ENCODE peak calls at places on chromosomes 6 and 20, in four cellular contexts. One of them, this sample, is unnamed.
A peak's percentile ranks its signal among the peaks of the same experiment; 100 is the strongest.

GRCh38 chr20:709421-709820 is 33.8 kb upstream of the SCRT2 start:
- DNase-seq in right lobe of liver: no peak
- DNase-seq in mesothelial cell of epicardium: peak; percentile 67
- DNase-seq in retinal pigment epithelial cell: no peak
- DNase-seq in this sample: no peak

GRCh38 chr6:111076024-111076680 is 11.2 kb upstream of the SLC16A10 start:
- DNase-seq in mesothelial cell of epicardium: no peak
- DNase-seq in retinal pigment epithelial cell: no peak
- DNase-seq in right lobe of liver: no peak
- DNase-seq in this sample: no peak

GRCh38 chr6:165834613-165835259 is 171.7 kb upstream of the PDE10A start:
- DNase-seq in right lobe of liver: peak; percentile 93
- DNase-seq in mesothelial cell of epicardium: no peak
- DNase-seq in retinal pigment epithelial cell: no peak
- DNase-seq in this sample: no peak

GRCh38 chr6:167424060-167424673 is 99.3 kb downstream of the TTLL2 start:
- DNase-seq in retinal pigment epithelial cell: no peak
- DNase-seq in mesothelial cell of epicardium: no peak
- DNase-seq in right lobe of liver: no peak
- DNase-seq in this sample: no peak

GRCh38 chr6:72406517-72406916 is 215.3 kb upstream of the KCNQ5 start:
- DNase-seq in right lobe of liver: no peak
- DNase-seq in mesothelial cell of epicardium: no peak
- DNase-seq in retinal pigment epithelial cell: no peak
- DNase-seq in this sample: no peak

GRCh38 chr6:51289041-51289440 is 470.4 kb downstream of the TFAP2B start:
- DNase-seq in mesothelial cell of epicardium: no peak
- DNase-seq in right lobe of liver: no peak
- DNase-seq in retinal pigment epithelial cell: peak; percentile 10
- DNase-seq in this sample: no peak

GRCh38 chr6:156777577-156777865 is 343 bp downstream of the ARID1B start:
- DNase-seq in retinal pigment epithelial cell: no peak
- DNase-seq in mesothelial cell of epicardium: no peak
- DNase-seq in right lobe of liver: no peak
- DNase-seq in this sample: no peak

GRCh38 chr6:106520711-106521367 is 108.5 kb downstream of the RTN4IP1 start:
- DNase-seq in right lobe of liver: no peak
- DNase-seq in retinal pigment epithelial cell: no peak
- DNase-seq in mesothelial cell of epicardium: no peak
- DNase-seq in this sample: no peak

GRCh38 chr6:132391391-132392291 is 9.6 kb downstream of the MOXD1 start:
- DNase-seq in retinal pigment epithelial cell: no peak
- DNase-seq in mesothelial cell of epicardium: no peak
- DNase-seq in right lobe of liver: no peak
- DNase-seq in this sample: no peak

GRCh38 chr20:19993937-19994667 is 23.1 kb upstream of the NAA20 start:
- DNase-seq in retinal pigment epithelial cell: no peak
- DNase-seq in mesothelial cell of epicardium: no peak
- DNase-seq in right lobe of liver: no peak
- DNase-seq in this sample: no peak

GRCh38 chr6:2007165-2007564 is 238.2 kb downstream of the GMDS start:
- DNase-seq in right lobe of liver: no peak
- DNase-seq in mesothelial cell of epicardium: no peak
- DNase-seq in retinal pigment epithelial cell: no peak
- DNase-seq in this sample: no peak

GRCh38 chr6:162904069-162904663 is 176.4 kb downstream of the PACRG start:
- DNase-seq in retinal pigment epithelial cell: no peak
- DNase-seq in mesothelial cell of epicardium: no peak
- DNase-seq in right lobe of liver: no peak
- DNase-seq in this sample: no peak

GRCh38 chr6:119612176-119612870 is 262.8 kb upstream of the MAN1A1 start:
- DNase-seq in retinal pigment epithelial cell: no peak
- DNase-seq in right lobe of liver: no peak
- DNase-seq in mesothelial cell of epicardium: no peak
- DNase-seq in this sample: no peak

GRCh38 chr20:53077373-53078205 is 105.4 kb downstream of the TSHZ2 start:
- DNase-seq in retinal pigment epithelial cell: no peak
- DNase-seq in right lobe of liver: peak; percentile 71
- DNase-seq in mesothelial cell of epicardium: no peak
- DNase-seq in this sample: no peak

GRCh38 chr20:4560667-4561066 is 161.0 kb upstream of the PRND start:
- DNase-seq in right lobe of liver: no peak
- DNase-seq in mesothelial cell of epicardium: no peak
- DNase-seq in retinal pigment epithelial cell: no peak
- DNase-seq in this sample: no peak

GRCh38 chr6:139030211-139030530 is 1.6 kb downstream of the ABRACL start:
- DNase-seq in mesothelial cell of epicardium: no peak
- DNase-seq in retinal pigment epithelial cell: no peak
- DNase-seq in right lobe of liver: no peak
- DNase-seq in this sample: no peak

GRCh38 chr6:161303628-161304340 is 29.9 kb upstream of the AGPAT4 start:
- DNase-seq in right lobe of liver: no peak
- DNase-seq in mesothelial cell of epicardium: no peak
- DNase-seq in retinal pigment epithelial cell: no peak
- DNase-seq in this sample: no peak

GRCh38 chr6:147023581-147023980 is 180.6 kb upstream of the STXBP5 start:
- DNase-seq in mesothelial cell of epicardium: no peak
- DNase-seq in right lobe of liver: no peak
- DNase-seq in retinal pigment epithelial cell: no peak
- DNase-seq in this sample: no peak

GRCh38 chr6:126077810-126078791 is 91.8 kb downstream of the TRMT11 start:
- DNase-seq in right lobe of liver: no peak
- DNase-seq in retinal pigment epithelial cell: no peak
- DNase-seq in mesothelial cell of epicardium: no peak
- DNase-seq in this sample: no peak

GRCh38 chr6:35534396-35535170 is 21.9 kb upstream of the TULP1 start:
- DNase-seq in mesothelial cell of epicardium: peak; percentile 67
- DNase-seq in right lobe of liver: no peak
- DNase-seq in retinal pigment epithelial cell: peak; percentile 69
- DNase-seq in this sample: no peak

GRCh38 chr6:147909645-147910044 is 401.2 kb downstream of the SAMD5 start:
- DNase-seq in mesothelial cell of epicardium: no peak
- DNase-seq in retinal pigment epithelial cell: no peak
- DNase-seq in right lobe of liver: no peak
- DNase-seq in this sample: no peak

GRCh38 chr6:42163941-42164340 is 9.2 kb upstream of the GUCA1A start:
- DNase-seq in mesothelial cell of epicardium: no peak
- DNase-seq in retinal pigment epithelial cell: no peak
- DNase-seq in right lobe of liver: no peak
- DNase-seq in this sample: no peak

GRCh38 chr6:149007846-149008245 is 261.0 kb downstream of the UST start:
- DNase-seq in retinal pigment epithelial cell: no peak
- DNase-seq in right lobe of liver: no peak
- DNase-seq in mesothelial cell of epicardium: no peak
- DNase-seq in this sample: no peak

GRCh38 chr6:62775427-62776022 is 435.7 kb upstream of the FKBP1C start:
- DNase-seq in mesothelial cell of epicardium: no peak
- DNase-seq in retinal pigment epithelial cell: no peak
- DNase-seq in right lobe of liver: no peak
- DNase-seq in this sample: no peak

GRCh38 chr20:32356935-32357868 is 929 bp upstream of the ASXL1 start:
- DNase-seq in retinal pigment epithelial cell: no peak
- DNase-seq in right lobe of liver: peak; percentile 61
- DNase-seq in mesothelial cell of epicardium: no peak
- DNase-seq in this sample: no peak

GRCh38 chr6:129402244-129402643 is 307.7 kb downstream of the ARHGAP18 start:
- DNase-seq in mesothelial cell of epicardium: no peak
- DNase-seq in right lobe of liver: no peak
- DNase-seq in retinal pigment epithelial cell: no peak
- DNase-seq in this sample: no peak

GRCh38 chr6:169669147-169669546 is 32.7 kb downstream of the WDR27 start:
- DNase-seq in mesothelial cell of epicardium: no peak
- DNase-seq in retinal pigment epithelial cell: no peak
- DNase-seq in right lobe of liver: peak; percentile 23
- DNase-seq in this sample: no peak

GRCh38 chr20:25402583-25402982 is 4.9 kb upstream of the GINS1 start:
- DNase-seq in retinal pigment epithelial cell: no peak
- DNase-seq in mesothelial cell of epicardium: no peak
- DNase-seq in right lobe of liver: no peak
- DNase-seq in this sample: no peak

GRCh38 chr6:151452750-151453427 is 963 bp upstream of the RMND1 start:
- DNase-seq in retinal pigment epithelial cell: no peak
- DNase-seq in right lobe of liver: peak; percentile 67
- DNase-seq in mesothelial cell of epicardium: no peak
- DNase-seq in this sample: no peak

GRCh38 chr6:32894085-32895005 is 40.4 kb downstream of the PSMB9 start:
- DNase-seq in mesothelial cell of epicardium: peak; percentile 99
- DNase-seq in right lobe of liver: peak; percentile 96
- DNase-seq in retinal pigment epithelial cell: peak; percentile 51
- DNase-seq in this sample: peak; percentile 97

GRCh38 chr6:141540207-141540606 is 592.5 kb upstream of the GJE1 start:
- DNase-seq in retinal pigment epithelial cell: no peak
- DNase-seq in right lobe of liver: no peak
- DNase-seq in mesothelial cell of epicardium: no peak
- DNase-seq in this sample: no peak

GRCh38 chr6:148945311-148946021 is 198.6 kb downstream of the UST start:
- DNase-seq in right lobe of liver: no peak
- DNase-seq in mesothelial cell of epicardium: no peak
- DNase-seq in retinal pigment epithelial cell: no peak
- DNase-seq in this sample: no peak

GRCh38 chr20:22509090-22509938 is 75.1 kb downstream of the FOXA2 start:
- DNase-seq in mesothelial cell of epicardium: no peak
- DNase-seq in retinal pigment epithelial cell: no peak
- DNase-seq in right lobe of liver: no peak
- DNase-seq in this sample: no peak
- TF ChIP-seq CTCF in mesothelial cell of epicardium: no peak
- TF ChIP-seq CTCF in retinal pigment epithelial cell: no peak
- TF ChIP-seq CTCF in right lobe of liver: no peak
- TF ChIP-seq CTCF in this sample: no peak

DNA sequence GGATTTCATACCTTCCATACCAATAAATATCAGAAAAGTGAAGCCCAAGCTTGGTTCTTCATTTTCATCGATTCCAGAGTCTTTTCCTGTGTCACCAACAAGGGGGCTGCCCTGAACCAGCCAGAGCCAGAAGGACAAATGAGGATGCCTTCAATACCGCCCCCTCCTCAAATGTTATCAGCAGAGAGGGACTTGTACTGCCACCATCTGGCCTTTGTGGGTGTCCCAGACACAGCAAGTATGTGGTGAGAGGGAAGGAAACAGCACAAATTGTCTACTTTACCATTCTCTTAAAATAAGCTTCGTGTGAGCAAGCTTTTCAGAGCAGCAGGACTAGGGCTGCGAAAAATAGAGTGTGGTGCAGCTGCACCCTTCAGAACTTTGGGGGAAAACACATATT is 165.3 kb downstream of the SOBP start:
- DNase-seq in right lobe of liver: no peak
- DNase-seq in mesothelial cell of epicardium: no peak
- DNase-seq in retinal pigment epithelial cell: no peak
- DNase-seq in this sample: no peak
- TF ChIP-seq CTCF in right lobe of liver: peak; percentile 35
- TF ChIP-seq CTCF in mesothelial cell of epicardium: no peak
- TF ChIP-seq CTCF in retinal pigment epithelial cell: peak; percentile 69
- TF ChIP-seq CTCF in this sample: peak; percentile 76

GRCh38 chr6:939047-939363 is 246.1 kb upstream of the EXOC2 start:
- DNase-seq in retinal pigment epithelial cell: peak; percentile 79
- DNase-seq in mesothelial cell of epicardium: no peak
- DNase-seq in right lobe of liver: no peak
- DNase-seq in this sample: no peak

GRCh38 chr6:938271-939046 is 245.5 kb upstream of the EXOC2 start:
- DNase-seq in mesothelial cell of epicardium: no peak
- DNase-seq in right lobe of liver: no peak
- DNase-seq in retinal pigment epithelial cell: no peak
- DNase-seq in this sample: no peak

GRCh38 chr6:935582-935981 is 242.6 kb upstream of the EXOC2 start:
- DNase-seq in right lobe of liver: no peak
- DNase-seq in mesothelial cell of epicardium: no peak
- DNase-seq in retinal pigment epithelial cell: no peak
- DNase-seq in this sample: no peak

GRCh38 chr6:934686-935085 is 241.7 kb upstream of the EXOC2 start:
- DNase-seq in mesothelial cell of epicardium: no peak
- DNase-seq in right lobe of liver: no peak
- DNase-seq in retinal pigment epithelial cell: no peak
- DNase-seq in this sample: no peak

GRCh38 chr6:939526-940252 is 246.8 kb upstream of the EXOC2 start:
- DNase-seq in retinal pigment epithelial cell: no peak
- DNase-seq in mesothelial cell of epicardium: no peak
- DNase-seq in right lobe of liver: no peak
- DNase-seq in this sample: no peak
- TF ChIP-seq CTCF in retinal pigment epithelial cell: peak; percentile 29
- TF ChIP-seq CTCF in mesothelial cell of epicardium: no peak
- TF ChIP-seq CTCF in right lobe of liver: no peak
- TF ChIP-seq CTCF in this sample: no peak

GRCh38 chr6:45419574-45420082 is 41.9 kb upstream of the SUPT3H start:
- DNase-seq in right lobe of liver: peak; percentile 71
- DNase-seq in mesothelial cell of epicardium: peak; percentile 64
- DNase-seq in retinal pigment epithelial cell: no peak
- DNase-seq in this sample: peak; percentile 92
- TF ChIP-seq CTCF in right lobe of liver: peak; percentile 30
- TF ChIP-seq CTCF in mesothelial cell of epicardium: no peak
- TF ChIP-seq CTCF in retinal pigment epithelial cell: peak; percentile 33
- TF ChIP-seq CTCF in this sample: peak; percentile 71

GRCh38 chr6:44152533-44152932 is 6.1 kb upstream of the CAPN11 start:
- DNase-seq in mesothelial cell of epicardium: no peak
- DNase-seq in right lobe of liver: no peak
- DNase-seq in retinal pigment epithelial cell: no peak
- DNase-seq in this sample: no peak

GRCh38 chr6:44151348-44152108 is 7.1 kb upstream of the CAPN11 start:
- DNase-seq in right lobe of liver: peak; percentile 81
- DNase-seq in mesothelial cell of epicardium: peak; percentile 91
- DNase-seq in retinal pigment epithelial cell: no peak
- DNase-seq in this sample: no peak

GRCh38 chr6:44154067-44154466 is 4.6 kb upstream of the CAPN11 start:
- DNase-seq in retinal pigment epithelial cell: no peak
- DNase-seq in mesothelial cell of epicardium: no peak
- DNase-seq in right lobe of liver: no peak
- DNase-seq in this sample: no peak

GRCh38 chr6:44150317-44150917 is 8.2 kb upstream of the CAPN11 start:
- DNase-seq in right lobe of liver: no peak
- DNase-seq in retinal pigment epithelial cell: no peak
- DNase-seq in mesothelial cell of epicardium: no peak
- DNase-seq in this sample: no peak

DNA sequence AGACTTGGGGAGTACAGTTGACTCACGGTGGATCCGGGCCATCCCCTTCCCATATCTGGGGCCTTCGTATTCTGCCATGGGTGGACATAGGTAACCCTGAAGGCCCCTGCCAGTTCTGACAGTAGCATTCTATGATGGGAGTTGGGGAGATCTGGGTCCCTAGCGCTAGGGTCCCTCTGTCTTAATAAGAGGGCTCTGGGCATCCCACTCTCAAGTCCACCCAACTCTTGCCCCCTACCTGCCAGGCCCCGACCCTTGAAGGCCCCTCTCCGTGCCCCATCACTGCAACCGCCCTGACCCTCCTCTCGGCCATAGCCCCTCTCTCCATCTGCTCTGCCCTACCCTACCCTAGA is 6.5 kb upstream of the CAPN11 start:
- DNase-seq in mesothelial cell of epicardium: no peak
- DNase-seq in right lobe of liver: no peak
- DNase-seq in retinal pigment epithelial cell: no peak
- DNase-seq in this sample: no peak
- TF ChIP-seq CTCF in mesothelial cell of epicardium: peak; percentile 15
- TF ChIP-seq CTCF in right lobe of liver: no peak
- TF ChIP-seq CTCF in retinal pigment epithelial cell: no peak
- TF ChIP-seq CTCF in this sample: peak; percentile 54

GRCh38 chr6:26017567-26017966 is 55.0 kb downstream of the TRIM38 start:
- DNase-seq in right lobe of liver: peak; percentile 67
- DNase-seq in retinal pigment epithelial cell: no peak
- DNase-seq in mesothelial cell of epicardium: peak; percentile 46
- DNase-seq in this sample: no peak
- TF ChIP-seq CTCF in right lobe of liver: peak; percentile 26
- TF ChIP-seq CTCF in retinal pigment epithelial cell: peak; percentile 61
- TF ChIP-seq CTCF in mesothelial cell of epicardium: no peak
- TF ChIP-seq CTCF in this sample: no peak